ENCODE peak calls at places on chromosomes 12 and 14, in eight cellular contexts. I, R, N, Q, A, W, G and D are unnamed samples. For H3K4me1, the result is how much of the 10 kb centered on the place peaks cover.

GRCh38 chr12:52710744-52711143 is 7.4 kb upstream of the KRT77 start:
- DNase-seq in I (no peak), R (no peak), N (no peak), Q (no peak), A (no peak), W (no peak), G (no peak), D (no peak)

GRCh38 chr14:102799684-102800562 is 22.7 kb downstream of the TRAF3 start:
- DNase-seq in I (no peak), R (no peak), N (no peak), Q (no peak), A (no peak), W (peak), G (no peak), D (no peak)

GRCh38 chr14:63897706-63898105 is 44.9 kb downstream of the SYNE2 start:
- DNase-seq in I (no peak), R (peak), N (no peak), Q (no peak), A (no peak), W (peak), G (no peak), D (no peak)

GRCh38 chr12:132736378-132736777 is 25.3 kb downstream of the ANKLE2 start:
- DNase-seq in I (no peak), R (no peak), N (no peak), Q (no peak), A (no peak), W (no peak), G (no peak), D (no peak)

GRCh38 chr14:99264691-99265090 is 7.3 kb downstream of the BCL11B start:
- DNase-seq in I (no peak), R (no peak), N (no peak), Q (no peak), A (no peak), W (no peak), G (no peak), D (no peak)

GRCh38 chr14:36605506-36605857 is 23.1 kb upstream of the NKX2-8 start:
- DNase-seq in I (no peak), R (no peak), N (no peak), Q (no peak), A (no peak), W (peak), G (no peak), D (no peak)

GRCh38 chr12:13436182-13436581 is 239.7 kb downstream of the EMP1 start:
- DNase-seq in I (no peak), R (no peak), N (no peak), Q (peak), A (no peak), W (no peak), G (no peak), D (no peak)

GRCh38 chr14:75452324-75452723 is 24.5 kb downstream of the JDP2 start:
- DNase-seq in I (no peak), R (no peak), N (no peak), Q (no peak), A (no peak), W (no peak), G (no peak), D (peak)

GRCh38 chr12:125683748-125684381 is 618.6 kb downstream of the AACS start:
- DNase-seq in I (peak), R (peak), N (no peak), Q (peak), A (peak), W (no peak), G (peak), D (no peak)

GRCh38 chr12:92621833-92622232 is 81.0 kb upstream of the PLEKHG7 start:
- DNase-seq in I (no peak), R (no peak), N (no peak), Q (no peak), A (no peak), W (peak), G (no peak), D (no peak)

GRCh38 chr12:64679487-64679983 is 69.2 kb downstream of the RASSF3 start:
- DNase-seq in I (peak), R (peak), N (peak), Q (no peak), A (peak), W (peak), G (no peak), D (peak)

GRCh38 chr12:86663691-86664090 is 407.5 kb upstream of the MGAT4C start:
- DNase-seq in I (no peak), R (no peak), N (no peak), Q (no peak), A (no peak), W (no peak), G (no peak), D (no peak)

GRCh38 chr12:46659844-46660243 is 166.0 kb downstream of the SLC38A4 start:
- DNase-seq in I (no peak), R (no peak), N (no peak), Q (no peak), A (no peak), W (peak), G (no peak), D (no peak)

GRCh38 chr14:63468273-63468672 is 74.9 kb downstream of the PPP2R5E start:
- DNase-seq in I (peak), R (no peak), N (no peak), Q (no peak), A (no peak), W (no peak), G (no peak), D (no peak)

GRCh38 chr12:68890701-68891113 is 42.3 kb downstream of the CPM start:
- DNase-seq in I (no peak), R (no peak), N (peak), Q (no peak), A (no peak), W (no peak), G (no peak), D (no peak)

GRCh38 chr14:106840258-106840657 is 1313.9 kb downstream of the TMEM121 start:
- DNase-seq in I (no peak), R (no peak), N (no peak), Q (no peak), A (no peak), W (no peak), G (no peak), D (no peak)

GRCh38 chr12:3611853-3612703 is 121.1 kb downstream of the PRMT8 start:
- DNase-seq in I (no peak), R (no peak), N (peak), Q (no peak), A (peak), W (peak), G (no peak), D (no peak)

GRCh38 chr14:67557118-67557517 is 24.0 kb downstream of the PLEKHH1 start:
- DNase-seq in I (peak), R (no peak), N (no peak), Q (no peak), A (no peak), W (no peak), G (no peak), D (no peak)

GRCh38 chr14:32702571-32702970 is 236.1 kb upstream of the NPAS3 start:
- DNase-seq in I (no peak), R (peak), N (peak), Q (peak), A (no peak), W (peak), G (peak), D (peak)

GRCh38 chr12:63826002-63826585 is 18.4 kb upstream of the SRGAP1 start:
- DNase-seq in I (peak), R (no peak), N (no peak), Q (peak), A (no peak), W (peak), G (peak), D (no peak)

GRCh38 chr12:89212339-89212771 is 139.9 kb downstream of the DUSP6 start:
- DNase-seq in I (no peak), R (peak), N (peak), Q (no peak), A (no peak), W (no peak), G (no peak), D (no peak)

GRCh38 chr12:75684678-75685620 is 173.5 kb upstream of the KRR1 start:
- DNase-seq in I (no peak), R (no peak), N (no peak), Q (no peak), A (no peak), W (peak), G (no peak), D (no peak)

GRCh38 chr12:55746147-55746912 is 3.4 kb downstream of the GDF11 start:
- DNase-seq in I (no peak), R (no peak), N (no peak), Q (no peak), A (no peak), W (peak), G (no peak), D (no peak)
- H3K4me1 ChIP-seq in I (under half), R (under half), N (under half), Q (under half), A (under half), W (under half), G (under half), D (under half)

GRCh38 chr12:29709056-29709455 is 74.7 kb downstream of the TMTC1 start:
- DNase-seq in I (no peak), R (no peak), N (no peak), Q (no peak), A (no peak), W (peak), G (no peak), D (no peak)
- H3K4me1 ChIP-seq in I (under half), R (under half), N (under half), Q (under half), A (under half), W (under half), G (under half), D (under half)

DNA sequence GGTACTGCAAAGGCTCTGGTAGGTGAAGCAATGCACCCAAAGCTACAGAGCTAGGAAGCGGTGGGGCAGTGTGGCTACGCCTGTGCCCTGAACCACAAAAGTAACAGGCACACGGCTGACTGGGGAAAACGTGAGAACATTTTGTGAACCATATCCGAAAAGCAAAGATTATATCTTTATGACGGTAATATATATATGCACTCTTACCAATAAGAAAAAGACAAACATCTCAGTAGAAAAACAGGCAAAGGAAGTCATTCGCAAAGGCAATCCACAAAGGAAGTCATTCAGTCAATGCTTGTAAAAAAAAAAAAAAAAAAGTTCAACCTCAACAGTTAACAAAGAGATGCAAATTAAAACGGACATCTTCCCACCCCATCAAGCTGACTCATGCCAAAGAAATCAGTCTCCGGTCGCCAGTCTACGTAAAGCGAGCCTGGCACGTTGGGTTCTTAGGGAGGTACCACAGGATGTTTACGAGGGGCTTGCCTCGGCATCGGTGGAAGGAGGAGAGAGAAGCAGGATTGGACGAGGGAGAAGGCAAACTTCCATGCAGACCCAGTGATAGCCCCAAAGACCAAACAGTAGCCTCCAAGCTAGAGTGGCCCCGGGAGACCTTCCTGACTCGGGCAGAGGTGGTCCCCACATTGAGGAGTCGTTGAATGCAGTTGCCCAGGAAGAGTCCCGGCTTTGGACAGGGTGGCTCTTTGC is 39.4 kb upstream of the PPP2R5C start:
- DNase-seq in I (peak), R (peak), N (peak), Q (peak), A (no peak), W (peak), G (no peak), D (no peak)
- H3K4me1 ChIP-seq in I (under half), R (under half), N (under half), Q (under half), A (under half), W (under half), G (under half), D (under half)

DNA sequence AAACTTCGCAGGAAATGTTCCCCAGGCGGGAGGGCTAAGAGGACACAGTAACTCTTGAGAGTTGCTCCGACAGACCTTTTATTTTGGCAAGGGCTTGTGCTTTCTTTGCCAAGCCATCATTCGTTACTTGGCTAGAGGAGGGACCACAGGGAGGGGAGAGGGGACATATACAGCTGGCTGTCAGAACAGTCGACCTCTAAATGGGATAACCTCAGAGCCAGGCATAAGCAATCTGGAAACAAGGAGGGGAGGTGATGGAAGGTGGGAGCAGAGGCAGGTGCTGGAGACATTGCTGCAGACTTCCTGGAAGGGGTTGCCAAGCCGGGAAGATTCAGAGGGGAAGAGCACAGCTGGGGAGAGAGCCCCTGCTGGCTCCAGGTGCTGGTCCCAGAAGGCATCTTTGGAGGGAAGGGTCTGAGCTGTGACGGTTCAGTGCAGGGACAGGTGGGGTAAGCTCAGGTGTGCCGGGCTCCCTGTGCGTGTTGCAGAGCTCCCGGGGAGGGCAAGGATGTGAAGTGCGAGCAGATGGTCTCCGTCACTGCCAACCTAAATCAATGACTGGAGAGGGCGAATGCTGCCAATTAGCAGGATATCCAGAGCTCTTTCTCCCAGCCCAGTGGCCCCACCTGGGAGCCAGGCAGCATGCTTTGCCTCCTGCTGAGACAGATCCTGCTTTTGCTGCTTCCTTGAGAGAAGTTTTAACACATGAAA is 50.1 kb downstream of the CHST11 start:
- DNase-seq in I (no peak), R (peak), N (peak), Q (no peak), A (no peak), W (no peak), G (no peak), D (no peak)
- H3K4me1 ChIP-seq in I (under half), R (under half), N (under half), Q (under half), A (under half), W (under half), G (under half), D (under half)

GRCh38 chr14:89383171-89383845 is 33.7 kb downstream of the FOXN3 start:
- DNase-seq in I (no peak), R (no peak), N (no peak), Q (no peak), A (no peak), W (no peak), G (no peak), D (no peak)
- H3K4me1 ChIP-seq in I (under half), R (under half), N (half or more), Q (under half), A (under half), W (under half), G (under half), D (under half)

GRCh38 chr12:65856521-65856920 is 32.2 kb downstream of the HMGA2 start:
- DNase-seq in I (no peak), R (no peak), N (no peak), Q (no peak), A (no peak), W (no peak), G (no peak), D (no peak)

GRCh38 chr12:65858831-65859230 is 34.5 kb downstream of the HMGA2 start:
- DNase-seq in I (no peak), R (no peak), N (no peak), Q (no peak), A (no peak), W (peak), G (no peak), D (no peak)

GRCh38 chr12:65857875-65858274 is 33.6 kb downstream of the HMGA2 start:
- DNase-seq in I (no peak), R (no peak), N (no peak), Q (no peak), A (no peak), W (no peak), G (no peak), D (no peak)

GRCh38 chr12:65859519-65859918 is 35.2 kb downstream of the HMGA2 start:
- DNase-seq in I (no peak), R (no peak), N (no peak), Q (no peak), A (no peak), W (peak), G (no peak), D (no peak)

GRCh38 chr12:65860584-65860983 is 36.3 kb downstream of the HMGA2 start:
- DNase-seq in I (no peak), R (no peak), N (no peak), Q (no peak), A (no peak), W (no peak), G (no peak), D (no peak)
- H3K4me1 ChIP-seq in I (under half), R (under half), N (under half), Q (under half), A (under half), W (under half), G (under half), D (under half)

GRCh38 chr12:27549801-27550652 is 26.0 kb downstream of the PPFIBP1 start:
- DNase-seq in I (peak), R (peak), N (peak), Q (peak), A (peak), W (peak), G (no peak), D (peak)

GRCh38 chr12:27552235-27552634 is 28.2 kb downstream of the PPFIBP1 start:
- DNase-seq in I (no peak), R (no peak), N (no peak), Q (no peak), A (no peak), W (no peak), G (no peak), D (no peak)

GRCh38 chr12:27549231-27549800 is 25.3 kb downstream of the PPFIBP1 start:
- DNase-seq in I (peak), R (no peak), N (no peak), Q (no peak), A (no peak), W (peak), G (no peak), D (no peak)

GRCh38 chr12:27551172-27551840 is 27.3 kb downstream of the PPFIBP1 start:
- DNase-seq in I (no peak), R (no peak), N (no peak), Q (no peak), A (no peak), W (peak), G (no peak), D (no peak)

GRCh38 chr12:27550653-27550975 is 26.6 kb downstream of the PPFIBP1 start:
- DNase-seq in I (no peak), R (no peak), N (no peak), Q (no peak), A (no peak), W (peak), G (no peak), D (no peak)
- H3K4me1 ChIP-seq in I (half or more), R (under half), N (half or more), Q (under half), A (under half), W (half or more), G (under half), D (under half)